ENCODE peak calls at places on chromosomes 7 and 10, in nine cellular contexts. Q is ovary, W is fibroblast of the aortic adventitia, F is spleen, M is fibroblast of lung, T is kidney epithelial cell, P is cardiac muscle cell, D is fibroblast of pulmonary artery, S is Calu3. A is an unnamed sample.

GRCh38 chr10:35336921-35337741 is 822 bp downstream of the CCNY start:
- DNase-seq in F (peak), D (no peak), W (no peak), P (peak), M (no peak), Q (peak), T (no peak), S (peak), A (peak)

GRCh38 chr7:7653568-7654187 is 13.1 kb downstream of the UMAD1 start:
- DNase-seq in W (no peak), S (peak), D (peak), Q (no peak), F (no peak), T (no peak), M (peak), P (peak), A (no peak)

GRCh38 chr10:83931669-83932068 is 207.6 kb upstream of the GHITM start:
- DNase-seq in T (no peak), F (no peak), D (no peak), M (no peak), Q (no peak), S (no peak), P (no peak), W (no peak), A (no peak)

GRCh38 chr7:151756076-151756731 is 120.7 kb downstream of the PRKAG2 start:
- DNase-seq in S (peak), W (no peak), F (no peak), D (peak), T (peak), Q (no peak), M (peak), P (peak), A (peak)

GRCh38 chr7:120639884-120640283 is 218.1 kb downstream of the TSPAN12 start:
- DNase-seq in W (no peak), Q (no peak), D (no peak), P (no peak), M (no peak), F (no peak), S (no peak), T (no peak), A (no peak)

GRCh38 chr10:26887611-26888215 is 27.0 kb upstream of the ABI1 start:
- DNase-seq in W (peak), M (no peak), P (no peak), S (no peak), D (peak), Q (no peak), F (no peak), T (no peak), A (no peak)

GRCh38 chr10:67045404-67045803 is 119.6 kb downstream of the LRRTM3 start:
- DNase-seq in Q (no peak), D (no peak), S (no peak), F (no peak), W (no peak), P (no peak), M (no peak), T (no peak), A (no peak)

GRCh38 chr10:112565434-112566053 is 118.5 kb downstream of the VTI1A start:
- DNase-seq in T (peak), Q (no peak), W (peak), F (no peak), M (peak), P (peak), S (peak), D (peak), A (no peak)

GRCh38 chr10:106360870-106361269 is 803.6 kb downstream of the SORCS1 start:
- DNase-seq in D (peak), S (peak), F (no peak), Q (no peak), P (peak), M (peak), W (peak), T (no peak), A (no peak)

GRCh38 chr7:131131746-131132431 is 195.8 kb upstream of the MKLN1 start:
- DNase-seq in M (no peak), W (no peak), Q (no peak), D (no peak), F (no peak), T (no peak), S (no peak), P (no peak), A (no peak)

GRCh38 chr7:151710121-151710640 is 166.7 kb downstream of the PRKAG2 start:
- DNase-seq in T (no peak), Q (no peak), W (no peak), D (no peak), S (no peak), P (no peak), F (no peak), M (no peak), A (no peak)

GRCh38 chr7:80642871-80643270 is 4.4 kb downstream of the CD36 start:
- DNase-seq in F (no peak), T (no peak), M (no peak), W (no peak), Q (no peak), S (no peak), P (no peak), D (no peak), A (no peak)

GRCh38 chr10:118957966-118958365 is 71.5 kb upstream of the NANOS1 start:
- DNase-seq in T (no peak), P (no peak), Q (no peak), W (no peak), S (no peak), F (peak), M (no peak), D (no peak), A (no peak)

GRCh38 chr7:105000927-105001336 is 13.1 kb upstream of the KMT2E start:
- DNase-seq in P (no peak), W (no peak), M (no peak), Q (no peak), T (no peak), F (no peak), S (no peak), D (no peak), A (no peak)

GRCh38 chr7:27914409-27914808 is 174.4 kb downstream of the TAX1BP1 start:
- DNase-seq in W (no peak), M (no peak), S (no peak), F (no peak), D (no peak), Q (no peak), T (no peak), P (no peak), A (no peak)

GRCh38 chr7:75987805-75988630 is 6.4 kb downstream of the TMEM120A start:
- DNase-seq in M (no peak), F (peak), W (no peak), S (no peak), P (no peak), D (no peak), T (no peak), Q (no peak), A (no peak)

GRCh38 chr10:110989016-110989415 is 69.6 kb downstream of the SHOC2 start:
- DNase-seq in M (peak), P (no peak), D (no peak), S (no peak), Q (no peak), F (no peak), W (peak), T (no peak), A (no peak)

GRCh38 chr7:35721288-35721687 is 26.4 kb upstream of the HERPUD2 start:
- DNase-seq in W (no peak), S (no peak), M (no peak), T (no peak), P (no peak), Q (no peak), F (no peak), D (no peak), A (no peak)

GRCh38 chr7:121307021-121307575 is 21.7 kb upstream of the WNT16 start:
- DNase-seq in D (no peak), T (no peak), S (no peak), M (no peak), P (no peak), W (no peak), F (no peak), Q (no peak), A (no peak)

GRCh38 chr10:78968300-78968943 is 100.3 kb upstream of the ZMIZ1 start:
- DNase-seq in T (no peak), F (no peak), D (no peak), Q (no peak), W (no peak), P (no peak), S (no peak), M (no peak), A (no peak)

GRCh38 chr10:23371073-23371472 is 26.5 kb upstream of the C10orf67 start:
- DNase-seq in M (no peak), T (no peak), F (no peak), D (no peak), Q (no peak), P (no peak), W (no peak), S (no peak), A (no peak)

GRCh38 chr7:74289018-74289659 is at the start of gene CLIP2:
- DNase-seq in W (peak), D (peak), S (peak), P (peak), T (no peak), F (peak), M (peak), Q (peak), A (no peak)

GRCh38 chr10:91974960-91975359 is 51.4 kb downstream of the BTAF1 start:
- DNase-seq in D (peak), M (peak), S (no peak), T (no peak), W (peak), P (peak), F (no peak), Q (no peak), A (no peak)

GRCh38 chr10:29007748-29008610 is 280.9 kb upstream of the LYZL1 start:
- DNase-seq in D (peak), F (no peak), M (no peak), Q (peak), P (peak), T (no peak), S (no peak), W (no peak), A (no peak)
- TF ChIP-seq CTCF in D (no peak), F (no peak), M (no peak), Q (no peak), P (no peak), T (no peak), S (no peak), W (no peak), A (no peak)

DNA sequence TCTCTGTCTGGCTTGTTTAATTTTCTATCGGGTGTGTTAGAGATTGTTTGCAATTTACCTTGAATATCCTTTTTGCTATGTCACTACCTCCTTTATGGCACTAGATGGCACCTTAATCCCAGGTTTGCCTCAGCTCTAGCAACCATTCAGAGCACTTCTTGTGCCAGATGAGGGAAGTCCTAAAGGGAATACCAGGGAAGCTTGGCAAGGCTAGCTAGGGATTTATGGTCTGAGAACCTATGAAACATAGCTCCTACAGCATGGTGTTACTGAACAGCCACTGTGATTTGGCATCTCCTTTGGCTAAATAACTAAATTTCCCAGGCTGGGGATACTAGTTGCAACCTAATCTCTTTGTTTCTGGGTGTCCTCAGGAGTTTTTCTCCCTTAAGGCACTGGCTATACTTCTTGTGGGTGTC is 69.0 kb upstream of the VOPP1 start:
- DNase-seq in M (peak), W (peak), F (no peak), P (peak), D (peak), T (peak), Q (no peak), S (peak), A (no peak)
- TF ChIP-seq CTCF in M (peak), W (peak), F (peak), P (peak), D (peak), T (peak), Q (peak), S (peak), A (peak)

GRCh38 chr10:47060356-47060755 is 149.1 kb downstream of the PTPN20 start:
- DNase-seq in Q (no peak), P (no peak), F (peak), T (no peak), D (no peak), W (no peak), M (no peak), S (no peak), A (no peak)

GRCh38 chr10:47060993-47061500 is 149.8 kb downstream of the PTPN20 start:
- DNase-seq in F (no peak), D (no peak), M (no peak), Q (no peak), W (no peak), S (no peak), P (no peak), T (no peak), A (no peak)

GRCh38 chr10:47061776-47062175 is 150.5 kb downstream of the PTPN20 start:
- DNase-seq in F (peak), Q (no peak), W (no peak), P (no peak), S (no peak), T (no peak), M (no peak), D (no peak), A (no peak)

GRCh38 chr10:47063858-47064257 is 152.6 kb downstream of the PTPN20 start:
- DNase-seq in F (no peak), D (no peak), Q (no peak), P (no peak), S (no peak), W (no peak), M (no peak), T (no peak), A (no peak)

GRCh38 chr10:47062801-47063200 is 151.6 kb downstream of the PTPN20 start:
- DNase-seq in M (peak), D (peak), W (peak), F (peak), Q (no peak), T (no peak), P (peak), S (no peak), A (no peak)
- TF ChIP-seq CTCF in M (peak), D (peak), W (peak), F (no peak), Q (no peak), T (no peak), P (peak), S (peak), A (peak)

DNA sequence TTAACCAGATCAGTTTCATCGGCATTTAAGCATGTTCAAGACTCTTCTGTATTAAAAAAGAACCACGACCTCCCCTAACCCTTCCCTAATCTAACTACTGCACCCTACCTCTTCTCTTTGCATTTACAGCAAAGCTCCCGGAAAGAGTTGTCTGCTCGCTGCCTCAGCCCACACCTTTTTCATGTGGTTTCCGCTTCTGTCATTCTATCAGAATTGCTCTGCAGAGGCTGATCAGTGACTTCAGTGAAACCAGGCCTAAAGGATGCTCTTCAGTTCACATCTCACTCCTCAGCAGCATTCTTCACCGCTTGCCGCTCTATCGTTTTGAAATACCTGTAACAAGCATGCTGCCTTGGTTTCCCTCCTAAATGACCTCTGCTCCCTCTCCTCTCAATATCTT is 160.9 kb downstream of the SDK1 start:
- DNase-seq in F (no peak), M (no peak), P (no peak), S (no peak), W (no peak), Q (no peak), D (no peak), T (no peak), A (no peak)
- TF ChIP-seq CTCF in F (no peak), M (no peak), P (no peak), S (no peak), W (no peak), Q (no peak), D (no peak), T (no peak), A (no peak)

DNA sequence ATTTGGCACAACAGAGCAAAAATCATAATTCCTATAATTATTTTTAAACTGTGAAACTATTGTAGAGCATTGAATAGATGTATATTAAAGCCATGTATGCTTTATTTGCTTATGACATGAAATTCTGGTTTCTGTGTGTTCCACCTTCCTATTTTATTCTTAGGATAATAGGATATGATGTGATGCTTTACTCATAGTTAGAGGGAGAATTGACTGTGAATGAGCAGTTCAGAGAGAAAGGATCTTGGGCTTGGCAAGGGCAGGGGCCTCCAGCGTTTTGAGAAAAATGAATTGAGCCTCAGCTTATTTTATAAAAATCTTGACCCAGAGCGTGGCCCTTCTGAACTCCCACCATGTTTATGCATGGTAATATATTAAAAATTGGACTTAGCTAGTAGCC is 258.4 kb upstream of the C7orf33 start:
- DNase-seq in D (no peak), M (no peak), S (no peak), Q (no peak), W (no peak), F (no peak), P (no peak), T (no peak), A (no peak)
- TF ChIP-seq CTCF in D (no peak), M (no peak), S (no peak), Q (no peak), W (no peak), F (no peak), P (no peak), T (no peak), A (no peak)

GRCh38 chr10:86261933-86262665 is 104.5 kb downstream of the GRID1 start:
- DNase-seq in P (no peak), M (no peak), F (peak), S (peak), W (no peak), Q (no peak), T (no peak), D (no peak), A (peak)
- TF ChIP-seq CTCF in P (no peak), M (no peak), F (no peak), S (no peak), W (no peak), Q (no peak), T (peak), D (no peak), A (peak)

DNA sequence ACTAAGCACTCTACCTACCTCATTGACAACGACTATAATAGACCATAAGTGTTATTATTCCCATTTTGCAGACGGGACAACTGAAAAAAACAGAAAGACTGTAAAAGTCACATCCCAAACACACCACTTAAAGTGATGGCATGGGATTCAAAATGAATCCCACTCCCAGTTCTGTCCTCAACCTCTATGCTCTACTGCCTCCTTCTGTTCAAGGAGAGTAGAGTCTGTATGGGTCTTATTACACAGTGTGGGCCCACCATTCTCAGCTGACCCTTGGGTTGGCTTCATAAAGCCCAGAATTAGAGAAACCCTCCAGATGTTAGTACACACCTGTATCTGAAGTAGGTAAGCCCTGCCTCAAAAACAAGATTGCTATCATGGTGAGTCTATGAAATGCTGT is 102.2 kb downstream of the GRM8 start:
- DNase-seq in S (no peak), F (no peak), M (no peak), P (no peak), Q (no peak), T (no peak), W (no peak), D (no peak), A (no peak)
- TF ChIP-seq CTCF in S (no peak), F (no peak), M (no peak), P (no peak), Q (no peak), T (no peak), W (no peak), D (no peak), A (no peak)

GRCh38 chr10:74025380-74025978 is 27.6 kb downstream of the VCL start:
- DNase-seq in W (no peak), S (no peak), T (no peak), Q (no peak), D (no peak), M (no peak), P (no peak), F (no peak), A (no peak)

GRCh38 chr10:74027702-74028101 is 29.8 kb downstream of the VCL start:
- DNase-seq in W (no peak), F (no peak), Q (no peak), M (no peak), T (no peak), P (no peak), D (no peak), S (no peak), A (no peak)

GRCh38 chr10:74022941-74023629 is 25.2 kb downstream of the VCL start:
- DNase-seq in D (no peak), T (no peak), P (no peak), W (no peak), M (no peak), S (no peak), F (no peak), Q (no peak), A (no peak)

GRCh38 chr10:74024600-74024999 is 26.7 kb downstream of the VCL start:
- DNase-seq in W (no peak), M (no peak), F (no peak), Q (no peak), D (no peak), T (no peak), P (no peak), S (no peak), A (no peak)

DNA sequence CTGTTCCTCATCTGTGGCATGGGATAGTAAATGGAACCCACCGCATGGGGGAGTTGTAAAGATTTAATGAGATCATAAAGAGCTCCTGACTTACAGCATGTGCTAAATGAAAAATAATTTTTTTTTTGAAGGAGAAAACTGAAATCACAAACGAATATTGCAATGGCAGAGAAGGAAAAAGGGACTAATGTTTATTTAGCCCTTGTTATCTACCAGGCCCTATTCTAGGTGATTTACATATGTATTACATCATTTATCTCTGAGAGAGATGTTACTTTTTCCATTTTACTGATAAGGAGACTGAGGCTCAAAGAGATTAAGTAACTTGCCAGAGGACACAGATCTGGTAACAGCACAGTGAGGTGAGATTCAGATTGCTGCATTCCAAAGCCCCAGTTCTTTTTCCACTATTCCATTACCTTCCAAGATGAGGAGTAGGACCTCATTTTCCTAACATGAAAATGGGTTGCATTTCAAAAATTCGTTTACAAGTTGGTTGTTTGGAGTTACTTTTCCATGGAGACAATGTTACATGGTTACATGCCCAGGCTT is 28.6 kb downstream of the VCL start:
- DNase-seq in Q (no peak), M (no peak), S (no peak), T (no peak), W (peak), P (no peak), F (no peak), D (no peak), A (no peak)
- TF ChIP-seq CTCF in Q (no peak), M (no peak), S (no peak), T (no peak), W (no peak), P (peak), F (no peak), D (peak), A (no peak)

GRCh38 chr10:5589963-5590511 is 65.3 kb downstream of the CALML3 start:
- DNase-seq in W (peak), F (peak), Q (peak), M (peak), S (peak), P (peak), T (no peak), D (peak), A (peak)
- TF ChIP-seq CTCF in W (peak), F (no peak), Q (no peak), M (peak), S (peak), P (peak), T (peak), D (peak), A (peak)

GRCh38 chr7:369981-370621 is 80.1 kb downstream of the FOXL3 start:
- DNase-seq in P (no peak), D (no peak), M (no peak), Q (peak), W (no peak), F (peak), T (no peak), S (peak), A (no peak)
- TF ChIP-seq CTCF in P (no peak), D (no peak), M (no peak), Q (no peak), W (no peak), F (no peak), T (no peak), S (peak), A (no peak)

A was measured in chondrocyte.